ENCODE peak calls at places on chromosomes 3 and 15, in six cellular contexts. X is SJSA1, O is right cardiac atrium, S is aorta, T is psoas muscle, B is RWPE1. Q is an unnamed sample.

GRCh38 chr3:58167431-58168351 is 43.1 kb downstream of the DNASE1L3 start:
- DNase-seq in B (peak; percentile 30), T (peak; percentile 53), O (peak; percentile 84), X (peak; percentile 92), S (peak; percentile 76), Q (peak; percentile 76)

GRCh38 chr3:168165390-168166269 is 69.9 kb upstream of the GOLIM4 start:
- DNase-seq in O (no peak), S (peak; percentile 56), B (peak; percentile 61), T (peak; percentile 25), X (peak; percentile 47), Q (peak; percentile 85)

GRCh38 chr15:52529289-52529929 is 729 bp upstream of the MYO5A start:
- DNase-seq in O (no peak), B (no peak), T (no peak), X (no peak), S (no peak), Q (no peak)

GRCh38 chr15:43912991-43913927 is 86.5 kb downstream of the WDR76 start:
- DNase-seq in X (peak; percentile 97), B (peak; percentile 93), S (peak; percentile 59), O (no peak), T (no peak), Q (peak; percentile 96)

GRCh38 chr3:113658107-113658506 is 38.3 kb downstream of the USF3 start:
- DNase-seq in B (no peak), T (no peak), O (no peak), S (no peak), X (no peak), Q (no peak)

GRCh38 chr3:64091501-64091900 is 68.2 kb upstream of the PSMD6 start:
- DNase-seq in B (no peak), O (no peak), T (no peak), S (no peak), X (no peak), Q (no peak)

GRCh38 chr3:186640473-186640818 is 247 bp downstream of the FETUB start:
- DNase-seq in T (no peak), X (peak; percentile 2), S (peak; percentile 60), O (peak; percentile 64), B (peak; percentile 91), Q (peak; percentile 64)

GRCh38 chr3:63934484-63934883 is 22.3 kb upstream of the SCAANT1 start:
- DNase-seq in B (no peak), S (no peak), T (no peak), O (no peak), X (no peak), Q (no peak)

GRCh38 chr3:77887611-77888010 is 847.7 kb downstream of the ROBO2 start:
- DNase-seq in X (no peak), O (no peak), B (no peak), S (no peak), T (no peak), Q (no peak)

GRCh38 chr3:107239703-107240102 is 137.5 kb upstream of the CCDC54 start:
- DNase-seq in O (no peak), B (no peak), X (no peak), T (no peak), S (no peak), Q (no peak)
- H3K27ac ChIP-seq in O (no peak overlapping the region), B (peak overlapping the region; percentile 80), X (no peak overlapping the region), T (peak overlapping the region; percentile 80), S (no peak overlapping the region), Q (no peak overlapping the region)

DNA sequence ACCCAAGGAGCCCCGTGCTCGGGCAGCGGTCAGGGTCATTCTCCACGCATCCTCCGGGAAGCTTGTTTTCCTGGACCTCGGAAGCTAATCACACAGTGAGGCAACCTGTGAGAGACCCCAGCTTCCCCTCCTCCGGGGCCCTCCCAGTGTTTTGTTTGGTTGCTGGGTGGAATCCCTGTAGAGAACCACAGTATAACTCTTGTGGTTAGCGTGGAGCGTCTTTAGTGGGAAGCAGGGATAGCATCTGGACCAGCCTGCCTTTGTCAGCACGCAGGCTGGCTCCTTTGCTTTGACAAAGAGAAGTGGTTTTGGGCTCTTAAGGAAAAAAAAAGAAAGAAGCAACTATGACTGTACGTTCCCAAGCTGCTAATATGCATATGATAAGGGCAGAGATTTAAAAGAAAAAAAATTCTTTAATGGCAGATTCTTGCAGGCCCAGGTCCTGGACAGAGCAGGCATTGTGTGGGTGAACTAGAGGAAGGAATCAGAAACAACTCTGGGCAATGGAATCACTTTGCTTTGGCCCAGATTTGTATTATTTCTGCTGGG is 340.8 kb upstream of the CTDSPL start:
- DNase-seq in X (no peak), O (no peak), T (no peak), S (no peak), B (no peak), Q (no peak)
- H3K27ac ChIP-seq in X (no peak overlapping the region), O (no peak overlapping the region), T (no peak overlapping the region), S (peak overlapping the region; percentile 61), B (no peak overlapping the region), Q (no peak overlapping the region)

DNA sequence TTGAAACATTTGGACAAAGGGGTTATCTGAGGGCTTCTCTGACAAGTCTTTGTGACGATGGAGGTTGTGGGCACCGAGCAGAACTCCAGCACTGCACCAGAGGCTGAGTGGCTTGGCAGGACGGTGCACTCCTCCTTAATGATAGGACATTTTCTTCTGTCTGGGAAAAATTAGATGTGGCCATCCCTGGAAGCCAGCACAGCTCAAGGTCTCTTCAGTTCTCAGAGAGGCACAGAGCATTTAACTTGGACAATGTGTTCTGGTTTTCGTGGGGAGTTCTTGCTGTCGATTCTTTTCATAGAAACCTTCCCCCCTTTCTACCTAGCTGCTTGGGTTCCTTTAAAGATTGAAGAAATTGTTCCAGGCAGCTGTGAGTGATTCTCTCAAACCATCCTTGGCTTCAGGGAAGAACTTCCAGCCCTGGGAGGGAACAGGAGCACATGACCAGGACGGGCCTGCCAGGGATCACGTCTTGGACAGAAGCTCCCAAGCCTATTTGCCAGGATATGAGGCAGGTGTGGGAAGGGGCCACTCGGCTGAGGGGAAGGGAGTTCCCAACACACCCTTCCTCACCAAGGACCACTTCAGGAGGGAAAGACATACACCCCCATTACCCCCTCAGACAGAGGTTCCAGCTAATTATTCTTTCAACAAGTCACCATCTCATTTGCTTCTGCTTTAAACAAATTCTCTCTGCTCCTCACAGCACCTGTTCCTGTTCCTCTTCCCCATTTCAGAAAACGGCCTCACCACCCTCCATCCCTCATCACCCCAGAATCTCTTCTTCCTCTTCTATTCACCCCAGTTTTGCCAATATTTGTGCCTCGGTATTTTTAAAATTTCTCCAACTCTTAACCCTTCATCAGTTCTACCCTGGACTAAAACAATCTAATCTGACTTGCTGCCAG is 62.4 kb downstream of the WHAMM start:
- DNase-seq in B (no peak), X (no peak), O (no peak), S (no peak), T (no peak), Q (no peak)
- H3K27ac ChIP-seq in B (no peak overlapping the region), X (no peak overlapping the region), O (no peak overlapping the region), S (no peak overlapping the region), T (no peak overlapping the region), Q (no peak overlapping the region)

DNA sequence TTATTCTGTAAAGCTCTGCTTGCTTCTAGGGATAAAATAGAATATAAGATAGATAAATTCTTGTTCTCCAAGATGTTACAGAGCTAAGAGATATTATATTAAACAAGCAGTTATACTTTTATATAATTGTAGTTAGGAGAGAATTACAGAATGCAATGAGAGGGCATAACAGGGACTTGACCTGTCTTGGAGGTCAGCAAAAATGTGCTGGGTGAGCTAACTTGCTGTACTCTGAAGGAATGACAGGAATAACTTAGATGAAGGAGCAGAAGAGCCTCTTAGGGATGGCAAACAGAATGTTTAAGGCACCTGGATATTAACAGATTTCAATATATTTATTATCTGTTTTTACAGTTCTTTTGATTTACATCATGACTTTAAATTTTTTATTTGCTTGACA is 33.2 kb downstream of the ZNF654 start:
- DNase-seq in T (no peak), B (no peak), O (no peak), X (no peak), S (no peak), Q (no peak)
- H3K27ac ChIP-seq in T (no peak overlapping the region), B (no peak overlapping the region), O (no peak overlapping the region), X (no peak overlapping the region), S (no peak overlapping the region), Q (no peak overlapping the region)

DNA sequence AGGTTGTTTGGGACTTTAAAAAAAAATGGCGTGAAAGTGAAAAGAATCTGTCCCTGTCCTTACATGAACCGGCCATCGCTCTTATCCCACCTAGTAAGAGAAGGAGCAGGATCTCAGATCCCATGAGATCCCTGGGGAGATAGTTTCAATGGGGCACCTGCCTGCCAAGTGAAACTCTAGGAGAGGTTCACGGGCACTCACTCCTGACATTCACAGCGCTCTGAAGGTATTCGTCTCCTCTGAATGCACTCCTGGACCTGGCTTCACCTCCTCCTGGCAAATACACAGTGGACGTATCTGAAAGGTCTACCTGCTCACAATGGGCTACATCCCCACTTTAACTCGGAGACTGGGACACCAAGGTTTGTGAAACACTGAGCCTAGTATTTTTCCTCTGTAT is 248.7 kb upstream of the ICE2 start:
- DNase-seq in O (no peak), B (no peak), X (no peak), S (no peak), T (no peak), Q (no peak)
- H3K27ac ChIP-seq in O (no peak overlapping the region), B (no peak overlapping the region), X (no peak overlapping the region), S (no peak overlapping the region), T (no peak overlapping the region), Q (no peak overlapping the region)

DNA sequence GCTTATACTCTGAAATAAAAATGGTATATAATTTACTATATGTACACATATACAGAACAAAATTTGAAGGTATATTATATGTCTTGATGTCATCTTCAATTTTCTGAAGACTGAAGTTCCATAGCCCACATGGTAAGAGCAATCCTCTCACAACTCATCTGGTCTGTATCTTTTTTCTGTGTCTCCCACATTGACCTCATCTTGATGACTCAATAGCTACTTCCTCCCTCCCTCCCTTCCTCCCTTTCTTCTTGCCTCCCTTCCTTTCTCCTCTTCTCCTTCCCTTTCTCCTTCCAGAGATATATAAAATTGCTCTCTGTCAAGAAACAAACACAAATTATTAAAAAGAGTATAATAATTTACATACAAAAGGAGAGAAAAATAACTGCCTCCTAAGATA is 268.5 kb downstream of the SQOR start:
- DNase-seq in T (no peak), B (no peak), S (no peak), X (no peak), O (no peak), Q (no peak)
- H3K27ac ChIP-seq in T (no peak overlapping the region), B (no peak overlapping the region), S (no peak overlapping the region), X (no peak overlapping the region), O (no peak overlapping the region), Q (no peak overlapping the region)